ENCODE peak calls at places on chromosomes 13 and 19, in six cellular contexts. R is right atrium auricular region, Q is osteocyte, A is upper lobe of right lung, W is choroid plexus epithelial cell, C is HL-60. F is an unnamed sample.
A peak's percentile ranks its signal among the peaks of the same experiment; 100 is the strongest.

GRCh38 chr19:18274303-18274775 is at the start of gene IQCN:
- DNase-seq in R (peak; percentile 77), A (no peak), C (peak; percentile 12), Q (no peak), W (peak; percentile 42), F (no peak)

GRCh38 chr13:72782717-72783116 is 784 bp downstream of the PIBF1 start:
- DNase-seq in W (peak; percentile 22), Q (no peak), R (no peak), A (no peak), C (no peak), F (no peak)

GRCh38 chr13:41465215-41465907 is 8.0 kb downstream of the RGCC start:
- DNase-seq in W (peak; percentile 81), A (peak; percentile 77), R (no peak), Q (no peak), C (peak; percentile 92), F (no peak)

GRCh38 chr19:35844482-35845214 is 7.7 kb downstream of the NPHS1 start:
- DNase-seq in C (no peak), W (no peak), R (no peak), Q (no peak), A (no peak), F (no peak)

GRCh38 chr13:113405481-113406300 is 41.8 kb upstream of the GRTP1 start:
- DNase-seq in A (peak; percentile 53), R (no peak), W (no peak), C (no peak), Q (no peak), F (peak; percentile 64)

GRCh38 chr19:43563816-43564215 is 11.5 kb downstream of the XRCC1 start:
- DNase-seq in R (no peak), A (no peak), W (no peak), C (no peak), Q (no peak), F (no peak)

GRCh38 chr19:3397266-3398022 is 31.1 kb downstream of the NFIC start:
- DNase-seq in Q (no peak), C (no peak), R (no peak), W (no peak), A (peak; percentile 87), F (no peak)

GRCh38 chr19:30023330-30023729 is 81.3 kb downstream of the URI1 start:
- DNase-seq in A (no peak), W (no peak), C (no peak), R (no peak), Q (no peak), F (no peak)

GRCh38 chr13:45695198-45695730 is 6.9 kb upstream of the CBY2 start:
- DNase-seq in Q (no peak), W (no peak), R (peak; percentile 52), C (peak; percentile 76), A (no peak), F (no peak)

GRCh38 chr19:19558055-19558454 is 20.0 kb downstream of the CILP2 start:
- DNase-seq in R (no peak), Q (no peak), A (no peak), C (no peak), W (no peak), F (no peak)

GRCh38 chr13:24539500-24540165 is 27.1 kb upstream of the PARP4 start:
- DNase-seq in R (no peak), A (no peak), Q (no peak), C (no peak), W (no peak), F (no peak)

GRCh38 chr13:24541127-24541475 is 28.5 kb upstream of the PARP4 start:
- DNase-seq in R (no peak), C (no peak), W (no peak), Q (no peak), A (no peak), F (no peak)

GRCh38 chr13:24540236-24541126 is 27.9 kb upstream of the PARP4 start:
- DNase-seq in C (no peak), W (peak; percentile 29), A (no peak), Q (no peak), R (no peak), F (no peak)
- TF ChIP-seq CTCF in C (no peak), W (peak; percentile 56), A (no peak), Q (peak; percentile 30), R (no peak), F (peak; percentile 28)

DNA sequence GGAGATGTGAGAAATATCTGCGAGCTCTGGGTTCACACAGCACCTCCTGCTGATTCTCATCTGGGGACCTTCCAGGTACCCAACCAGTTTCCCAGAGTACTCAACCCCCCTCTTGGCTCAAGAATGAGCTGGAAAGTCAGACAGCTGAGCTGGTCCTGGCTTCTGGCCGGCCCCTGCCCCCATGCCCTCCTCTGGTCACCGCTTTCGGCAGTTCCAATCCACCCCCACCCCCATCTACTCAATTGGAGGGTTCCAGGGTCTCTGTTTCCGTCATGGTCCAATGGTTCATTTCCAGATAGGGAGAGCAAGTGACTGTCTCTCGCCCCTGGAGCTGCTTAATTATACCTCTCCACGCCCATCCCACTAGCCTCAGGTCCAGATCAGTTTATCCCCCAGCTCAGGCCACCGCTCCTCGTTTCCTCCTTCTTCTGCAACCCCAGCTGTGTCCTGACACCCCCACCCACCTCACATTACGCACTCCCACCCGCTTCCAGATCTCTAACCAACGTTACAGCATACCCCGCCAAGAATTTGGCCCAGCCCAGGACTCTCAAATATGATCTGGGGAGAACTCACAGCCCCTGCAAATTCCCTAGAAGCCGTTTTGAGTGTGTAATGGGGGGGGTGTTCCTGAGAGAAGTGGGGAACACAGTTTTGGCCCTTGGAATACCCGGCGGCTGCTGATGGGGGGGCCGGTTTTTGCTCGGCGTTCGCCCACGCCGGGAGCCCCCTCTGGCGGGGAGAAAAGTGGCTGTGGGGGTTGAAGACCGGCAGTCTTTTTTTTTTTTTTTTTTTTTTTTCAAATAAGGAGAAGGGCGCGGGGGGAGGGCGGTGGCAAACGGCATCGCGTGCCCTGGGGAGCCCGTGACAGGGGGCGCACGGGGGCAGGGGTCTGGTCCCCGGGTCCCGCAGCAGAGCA is 1.8 kb upstream of the PDE4A start:
- DNase-seq in R (no peak), Q (no peak), W (peak; percentile 29), C (no peak), A (no peak), F (no peak)
- TF ChIP-seq CTCF in R (no peak), Q (no peak), W (peak; percentile 40), C (no peak), A (no peak), F (no peak)

GRCh38 chr13:24861617-24862362 is 97.8 kb downstream of the RNF17 start:
- DNase-seq in C (no peak), Q (no peak), W (no peak), A (no peak), R (no peak), F (no peak)

GRCh38 chr13:24866488-24866887 is 102.5 kb downstream of the RNF17 start:
- DNase-seq in C (no peak), A (no peak), W (no peak), Q (no peak), R (no peak), F (no peak)

GRCh38 chr13:24863748-24864540 is 100.0 kb downstream of the RNF17 start:
- DNase-seq in C (no peak), R (no peak), W (peak; percentile 2), Q (no peak), A (no peak), F (no peak)

GRCh38 chr13:24864579-24864978 is 100.6 kb downstream of the RNF17 start:
- DNase-seq in A (no peak), W (no peak), Q (no peak), C (no peak), R (no peak), F (no peak)

GRCh38 chr13:24865158-24865557 is 101.2 kb downstream of the RNF17 start:
- DNase-seq in A (no peak), R (no peak), Q (no peak), W (peak; percentile 42), C (no peak), F (no peak)
- TF ChIP-seq CTCF in A (no peak), R (peak; percentile 28), Q (peak; percentile 31), W (peak; percentile 43), C (no peak), F (peak; percentile 18)

DNA sequence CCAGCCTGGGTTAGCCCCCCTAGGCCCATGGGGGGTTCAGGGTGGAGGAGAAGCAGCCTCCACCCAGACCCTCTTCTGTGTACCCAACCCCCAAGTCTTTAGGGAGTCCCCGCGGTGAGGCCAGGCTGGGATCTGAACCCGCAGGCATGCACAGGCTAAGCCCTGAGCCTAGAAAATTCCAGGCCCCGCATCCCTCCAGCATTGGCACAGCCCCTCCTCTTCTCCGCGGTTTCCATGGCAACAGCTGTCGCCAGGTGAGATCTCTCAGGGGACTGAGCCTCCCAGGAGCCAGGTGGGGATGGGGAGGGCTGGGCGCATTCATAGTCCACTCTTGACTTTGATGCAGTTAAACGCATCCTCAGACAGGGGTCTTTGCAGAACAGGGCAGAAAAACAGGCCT is 48.4 kb upstream of the USP29 start:
- DNase-seq in R (no peak), W (no peak), Q (no peak), A (no peak), C (no peak), F (no peak)
- TF ChIP-seq CTCF in R (no peak), W (no peak), Q (no peak), A (no peak), C (no peak), F (no peak)

GRCh38 chr19:611506-611869 is 21.8 kb downstream of the HCN2 start:
- DNase-seq in C (no peak), Q (no peak), R (no peak), A (no peak), W (peak; percentile 93), F (no peak)
- TF ChIP-seq CTCF in C (no peak), Q (no peak), R (no peak), A (no peak), W (no peak), F (no peak)

GRCh38 chr13:97512732-97513131 is 78.8 kb downstream of the RAP2A start:
- DNase-seq in Q (no peak), R (no peak), W (no peak), A (no peak), C (no peak), F (no peak)
- TF ChIP-seq CTCF in Q (no peak), R (no peak), W (peak; percentile 9), A (no peak), C (no peak), F (no peak)

DNA sequence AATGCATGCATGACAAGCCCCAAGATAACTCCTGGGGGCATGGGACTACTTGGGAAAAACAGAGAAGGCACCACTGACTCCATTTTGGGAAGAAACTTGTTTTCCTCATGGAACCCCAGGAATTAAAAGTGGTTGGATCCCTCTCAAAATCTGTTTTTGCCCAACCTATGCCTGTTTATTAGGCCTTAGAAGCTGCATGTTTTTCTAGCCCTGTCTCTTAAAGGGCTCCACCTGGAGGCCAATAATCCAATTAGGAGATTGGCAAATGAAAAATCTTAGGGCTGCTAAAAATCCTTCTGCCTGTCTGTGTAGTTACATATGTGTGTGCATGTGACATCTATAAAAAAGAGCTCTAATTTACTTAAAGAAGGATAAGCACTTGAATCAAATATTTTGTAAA is 26.9 kb downstream of the MED4 start:
- DNase-seq in R (no peak), C (no peak), W (no peak), Q (no peak), A (no peak), F (no peak)
- TF ChIP-seq CTCF in R (no peak), C (no peak), W (peak; percentile 7), Q (no peak), A (no peak), F (peak; percentile 21)

GRCh38 chr19:45922281-45922680 is 7.7 kb upstream of the NANOS2 start:
- DNase-seq in C (no peak), R (no peak), Q (no peak), W (no peak), A (no peak), F (no peak)
- TF ChIP-seq CTCF in C (no peak), R (no peak), Q (no peak), W (peak; percentile 40), A (no peak), F (peak; percentile 62)

GRCh38 chr19:2096543-2097329 is at the start of gene IZUMO4:
- DNase-seq in Q (peak; percentile 100), W (peak; percentile 98), C (peak; percentile 96), A (peak; percentile 100), R (peak; percentile 98), F (peak; percentile 100)
- TF ChIP-seq CTCF in Q (peak; percentile 59), W (peak; percentile 31), C (peak; percentile 49), A (peak; percentile 56), R (peak; percentile 58), F (peak; percentile 43)